ENCODE peak calls at places on chromosome 4, in six cellular contexts. One of them, this sample, is unnamed.
A peak's percentile ranks its signal among the peaks of the same experiment; 100 is the strongest.

GRCh38 chr4:89949782-89950387 is 55.2 kb downstream of the MMRN1 start:
- DNase-seq in posterior vena cava: no peak
- DNase-seq in EL: no peak
- DNase-seq in stimulated activated CD4-positive, alpha-beta T cell treated with anti-CD3 and anti-CD28 coated beads, Interleukin-1b, Interleukin-23, amount 100 ng/mL, for 48 hours: no peak
- DNase-seq in coronary artery: no peak
- DNase-seq in activated naive CD4-positive, alpha-beta T cell: no peak
- DNase-seq in this sample: no peak

GRCh38 chr4:108685036-108685686 is 34.8 kb downstream of the OSTC start:
- DNase-seq in posterior vena cava: no peak
- DNase-seq in EL: no peak
- DNase-seq in stimulated activated CD4-positive, alpha-beta T cell treated with anti-CD3 and anti-CD28 coated beads, Interleukin-1b, Interleukin-23, amount 100 ng/mL, for 48 hours: no peak
- DNase-seq in coronary artery: no peak
- DNase-seq in activated naive CD4-positive, alpha-beta T cell: no peak
- DNase-seq in this sample: peak; percentile 56

GRCh38 chr4:3441501-3442459 is at the start of gene HGFAC:
- DNase-seq in posterior vena cava: no peak
- DNase-seq in EL: no peak
- DNase-seq in stimulated activated CD4-positive, alpha-beta T cell treated with anti-CD3 and anti-CD28 coated beads, Interleukin-1b, Interleukin-23, amount 100 ng/mL, for 48 hours: no peak
- DNase-seq in coronary artery: no peak
- DNase-seq in activated naive CD4-positive, alpha-beta T cell: no peak
- DNase-seq in this sample: no peak

GRCh38 chr4:181659202-181659601 is 584.0 kb upstream of the TENM3 start:
- DNase-seq in posterior vena cava: no peak
- DNase-seq in EL: no peak
- DNase-seq in stimulated activated CD4-positive, alpha-beta T cell treated with anti-CD3 and anti-CD28 coated beads, Interleukin-1b, Interleukin-23, amount 100 ng/mL, for 48 hours: no peak
- DNase-seq in coronary artery: no peak
- DNase-seq in activated naive CD4-positive, alpha-beta T cell: no peak
- DNase-seq in this sample: no peak

GRCh38 chr4:127856485-127857447 is 23.9 kb upstream of the PLK4 start:
- DNase-seq in posterior vena cava: no peak
- DNase-seq in EL: peak; percentile 90
- DNase-seq in stimulated activated CD4-positive, alpha-beta T cell treated with anti-CD3 and anti-CD28 coated beads, Interleukin-1b, Interleukin-23, amount 100 ng/mL, for 48 hours: no peak
- DNase-seq in coronary artery: no peak
- DNase-seq in activated naive CD4-positive, alpha-beta T cell: no peak
- DNase-seq in this sample: peak; percentile 78

GRCh38 chr4:176443646-176444409 is 124.1 kb downstream of the SPCS3 start:
- DNase-seq in posterior vena cava: no peak
- DNase-seq in EL: peak; percentile 50
- DNase-seq in stimulated activated CD4-positive, alpha-beta T cell treated with anti-CD3 and anti-CD28 coated beads, Interleukin-1b, Interleukin-23, amount 100 ng/mL, for 48 hours: no peak
- DNase-seq in coronary artery: no peak
- DNase-seq in activated naive CD4-positive, alpha-beta T cell: no peak
- DNase-seq in this sample: peak; percentile 37

GRCh38 chr4:114924311-114924710 is 189.1 kb downstream of the NDST4 start:
- DNase-seq in posterior vena cava: no peak
- DNase-seq in EL: no peak
- DNase-seq in stimulated activated CD4-positive, alpha-beta T cell treated with anti-CD3 and anti-CD28 coated beads, Interleukin-1b, Interleukin-23, amount 100 ng/mL, for 48 hours: no peak
- DNase-seq in coronary artery: no peak
- DNase-seq in activated naive CD4-positive, alpha-beta T cell: no peak
- DNase-seq in this sample: no peak

GRCh38 chr4:26342328-26343040 is 21.7 kb downstream of the RBPJ start:
- DNase-seq in posterior vena cava: no peak
- DNase-seq in EL: peak; percentile 87
- DNase-seq in stimulated activated CD4-positive, alpha-beta T cell treated with anti-CD3 and anti-CD28 coated beads, Interleukin-1b, Interleukin-23, amount 100 ng/mL, for 48 hours: no peak
- DNase-seq in coronary artery: no peak
- DNase-seq in activated naive CD4-positive, alpha-beta T cell: no peak
- DNase-seq in this sample: peak; percentile 71

GRCh38 chr4:108117473-108118182 is 51.1 kb downstream of the LEF1 start:
- DNase-seq in posterior vena cava: no peak
- DNase-seq in EL: no peak
- DNase-seq in stimulated activated CD4-positive, alpha-beta T cell treated with anti-CD3 and anti-CD28 coated beads, Interleukin-1b, Interleukin-23, amount 100 ng/mL, for 48 hours: no peak
- DNase-seq in coronary artery: no peak
- DNase-seq in activated naive CD4-positive, alpha-beta T cell: no peak
- DNase-seq in this sample: no peak

GRCh38 chr4:27861381-27861787 is 1000.7 kb downstream of the STIM2 start:
- DNase-seq in posterior vena cava: no peak
- DNase-seq in EL: peak; percentile 75
- DNase-seq in stimulated activated CD4-positive, alpha-beta T cell treated with anti-CD3 and anti-CD28 coated beads, Interleukin-1b, Interleukin-23, amount 100 ng/mL, for 48 hours: no peak
- DNase-seq in coronary artery: no peak
- DNase-seq in activated naive CD4-positive, alpha-beta T cell: no peak
- DNase-seq in this sample: peak; percentile 80

GRCh38 chr4:179029683-179030082 is 1587.4 kb upstream of the AGA start:
- DNase-seq in posterior vena cava: no peak
- DNase-seq in EL: no peak
- DNase-seq in stimulated activated CD4-positive, alpha-beta T cell treated with anti-CD3 and anti-CD28 coated beads, Interleukin-1b, Interleukin-23, amount 100 ng/mL, for 48 hours: no peak
- DNase-seq in coronary artery: no peak
- DNase-seq in activated naive CD4-positive, alpha-beta T cell: no peak
- DNase-seq in this sample: no peak

GRCh38 chr4:7326693-7327340 is 107.9 kb downstream of the PSAPL1 start:
- DNase-seq in posterior vena cava: peak; percentile 78
- DNase-seq in EL: no peak
- DNase-seq in stimulated activated CD4-positive, alpha-beta T cell treated with anti-CD3 and anti-CD28 coated beads, Interleukin-1b, Interleukin-23, amount 100 ng/mL, for 48 hours: no peak
- DNase-seq in coronary artery: no peak
- DNase-seq in activated naive CD4-positive, alpha-beta T cell: no peak
- DNase-seq in this sample: no peak

GRCh38 chr4:153645183-153645582 is 38.9 kb upstream of the TLR2 start:
- DNase-seq in posterior vena cava: no peak
- DNase-seq in EL: peak; percentile 5
- DNase-seq in stimulated activated CD4-positive, alpha-beta T cell treated with anti-CD3 and anti-CD28 coated beads, Interleukin-1b, Interleukin-23, amount 100 ng/mL, for 48 hours: peak; percentile 18
- DNase-seq in coronary artery: no peak
- DNase-seq in activated naive CD4-positive, alpha-beta T cell: no peak
- DNase-seq in this sample: no peak

GRCh38 chr4:38162240-38162784 is 202.1 kb downstream of the PTTG2 start:
- DNase-seq in posterior vena cava: no peak
- DNase-seq in EL: peak; percentile 90
- DNase-seq in stimulated activated CD4-positive, alpha-beta T cell treated with anti-CD3 and anti-CD28 coated beads, Interleukin-1b, Interleukin-23, amount 100 ng/mL, for 48 hours: no peak
- DNase-seq in coronary artery: no peak
- DNase-seq in activated naive CD4-positive, alpha-beta T cell: no peak
- DNase-seq in this sample: peak; percentile 71

GRCh38 chr4:140359571-140360427 is 13.6 kb upstream of the SCOC start:
- DNase-seq in posterior vena cava: peak; percentile 86
- DNase-seq in EL: peak; percentile 80
- DNase-seq in stimulated activated CD4-positive, alpha-beta T cell treated with anti-CD3 and anti-CD28 coated beads, Interleukin-1b, Interleukin-23, amount 100 ng/mL, for 48 hours: peak; percentile 75
- DNase-seq in coronary artery: no peak
- DNase-seq in activated naive CD4-positive, alpha-beta T cell: peak; percentile 51
- DNase-seq in this sample: peak; percentile 86

GRCh38 chr4:40506492-40506891 is 123.2 kb downstream of the RBM47 start:
- DNase-seq in posterior vena cava: no peak
- DNase-seq in EL: no peak
- DNase-seq in stimulated activated CD4-positive, alpha-beta T cell treated with anti-CD3 and anti-CD28 coated beads, Interleukin-1b, Interleukin-23, amount 100 ng/mL, for 48 hours: no peak
- DNase-seq in coronary artery: no peak
- DNase-seq in activated naive CD4-positive, alpha-beta T cell: no peak
- DNase-seq in this sample: no peak

GRCh38 chr4:70365479-70365878 is 4.9 kb downstream of the SMR3A start:
- DNase-seq in posterior vena cava: no peak
- DNase-seq in EL: peak; percentile 1
- DNase-seq in stimulated activated CD4-positive, alpha-beta T cell treated with anti-CD3 and anti-CD28 coated beads, Interleukin-1b, Interleukin-23, amount 100 ng/mL, for 48 hours: no peak
- DNase-seq in coronary artery: no peak
- DNase-seq in activated naive CD4-positive, alpha-beta T cell: no peak
- DNase-seq in this sample: no peak

GRCh38 chr4:102036016-102036415 is 245.5 kb downstream of the BANK1 start:
- DNase-seq in posterior vena cava: no peak
- DNase-seq in EL: no peak
- DNase-seq in stimulated activated CD4-positive, alpha-beta T cell treated with anti-CD3 and anti-CD28 coated beads, Interleukin-1b, Interleukin-23, amount 100 ng/mL, for 48 hours: no peak
- DNase-seq in coronary artery: no peak
- DNase-seq in activated naive CD4-positive, alpha-beta T cell: no peak
- DNase-seq in this sample: no peak

GRCh38 chr4:151407466-151408379 is 1.3 kb upstream of the FHIP1A start:
- DNase-seq in posterior vena cava: no peak
- DNase-seq in EL: no peak
- DNase-seq in stimulated activated CD4-positive, alpha-beta T cell treated with anti-CD3 and anti-CD28 coated beads, Interleukin-1b, Interleukin-23, amount 100 ng/mL, for 48 hours: peak; percentile 20
- DNase-seq in coronary artery: no peak
- DNase-seq in activated naive CD4-positive, alpha-beta T cell: peak; percentile 0
- DNase-seq in this sample: no peak

GRCh38 chr4:76210502-76210901 is 3.1 kb downstream of the SCARB2 start:
- DNase-seq in posterior vena cava: no peak
- DNase-seq in EL: no peak
- DNase-seq in stimulated activated CD4-positive, alpha-beta T cell treated with anti-CD3 and anti-CD28 coated beads, Interleukin-1b, Interleukin-23, amount 100 ng/mL, for 48 hours: no peak
- DNase-seq in coronary artery: no peak
- DNase-seq in activated naive CD4-positive, alpha-beta T cell: no peak
- DNase-seq in this sample: no peak

GRCh38 chr4:173017802-173018201 is 150.8 kb upstream of the GALNT7 start:
- DNase-seq in posterior vena cava: no peak
- DNase-seq in EL: no peak
- DNase-seq in stimulated activated CD4-positive, alpha-beta T cell treated with anti-CD3 and anti-CD28 coated beads, Interleukin-1b, Interleukin-23, amount 100 ng/mL, for 48 hours: no peak
- DNase-seq in coronary artery: no peak
- DNase-seq in activated naive CD4-positive, alpha-beta T cell: no peak
- DNase-seq in this sample: no peak

GRCh38 chr4:77451530-77451929 is 154.1 kb upstream of the CXCL13 start:
- DNase-seq in posterior vena cava: no peak
- DNase-seq in EL: no peak
- DNase-seq in stimulated activated CD4-positive, alpha-beta T cell treated with anti-CD3 and anti-CD28 coated beads, Interleukin-1b, Interleukin-23, amount 100 ng/mL, for 48 hours: no peak
- DNase-seq in coronary artery: no peak
- DNase-seq in activated naive CD4-positive, alpha-beta T cell: no peak
- DNase-seq in this sample: no peak

GRCh38 chr4:110970642-110971041 is 347.8 kb upstream of the PITX2 start:
- DNase-seq in posterior vena cava: no peak
- DNase-seq in EL: peak; percentile 73
- DNase-seq in stimulated activated CD4-positive, alpha-beta T cell treated with anti-CD3 and anti-CD28 coated beads, Interleukin-1b, Interleukin-23, amount 100 ng/mL, for 48 hours: no peak
- DNase-seq in coronary artery: no peak
- DNase-seq in activated naive CD4-positive, alpha-beta T cell: no peak
- DNase-seq in this sample: peak; percentile 40

GRCh38 chr4:61094854-61095598 is 105.1 kb upstream of the ADGRL3 start:
- DNase-seq in posterior vena cava: no peak
- DNase-seq in EL: no peak
- DNase-seq in stimulated activated CD4-positive, alpha-beta T cell treated with anti-CD3 and anti-CD28 coated beads, Interleukin-1b, Interleukin-23, amount 100 ng/mL, for 48 hours: no peak
- DNase-seq in coronary artery: no peak
- DNase-seq in activated naive CD4-positive, alpha-beta T cell: no peak
- DNase-seq in this sample: no peak

GRCh38 chr4:71472946-71473345 is 134.1 kb downstream of the SLC4A4 start:
- DNase-seq in posterior vena cava: no peak
- DNase-seq in EL: peak; percentile 85
- DNase-seq in stimulated activated CD4-positive, alpha-beta T cell treated with anti-CD3 and anti-CD28 coated beads, Interleukin-1b, Interleukin-23, amount 100 ng/mL, for 48 hours: no peak
- DNase-seq in coronary artery: no peak
- DNase-seq in activated naive CD4-positive, alpha-beta T cell: no peak
- DNase-seq in this sample: peak; percentile 76

GRCh38 chr4:33561259-33561658 is 2683.1 kb downstream of the ARAP2 start:
- DNase-seq in posterior vena cava: no peak
- DNase-seq in EL: no peak
- DNase-seq in stimulated activated CD4-positive, alpha-beta T cell treated with anti-CD3 and anti-CD28 coated beads, Interleukin-1b, Interleukin-23, amount 100 ng/mL, for 48 hours: no peak
- DNase-seq in coronary artery: no peak
- DNase-seq in activated naive CD4-positive, alpha-beta T cell: no peak
- DNase-seq in this sample: no peak

GRCh38 chr4:125781656-125782055 is 466.9 kb downstream of the FAT4 start:
- DNase-seq in posterior vena cava: no peak
- DNase-seq in EL: no peak
- DNase-seq in stimulated activated CD4-positive, alpha-beta T cell treated with anti-CD3 and anti-CD28 coated beads, Interleukin-1b, Interleukin-23, amount 100 ng/mL, for 48 hours: no peak
- DNase-seq in coronary artery: no peak
- DNase-seq in activated naive CD4-positive, alpha-beta T cell: no peak
- DNase-seq in this sample: no peak

GRCh38 chr4:184503869-184504300 is 29.5 kb upstream of the IRF2 start:
- DNase-seq in posterior vena cava: no peak
- DNase-seq in EL: peak; percentile 65
- DNase-seq in stimulated activated CD4-positive, alpha-beta T cell treated with anti-CD3 and anti-CD28 coated beads, Interleukin-1b, Interleukin-23, amount 100 ng/mL, for 48 hours: peak; percentile 24
- DNase-seq in coronary artery: no peak
- DNase-seq in activated naive CD4-positive, alpha-beta T cell: no peak
- DNase-seq in this sample: no peak

GRCh38 chr4:180598281-180598680 is 1644.9 kb upstream of the TENM3 start:
- DNase-seq in posterior vena cava: no peak
- DNase-seq in EL: no peak
- DNase-seq in stimulated activated CD4-positive, alpha-beta T cell treated with anti-CD3 and anti-CD28 coated beads, Interleukin-1b, Interleukin-23, amount 100 ng/mL, for 48 hours: no peak
- DNase-seq in coronary artery: no peak
- DNase-seq in activated naive CD4-positive, alpha-beta T cell: no peak
- DNase-seq in this sample: no peak

GRCh38 chr4:1098311-1098925 is 14.9 kb downstream of the RNF212 start:
- DNase-seq in posterior vena cava: no peak
- DNase-seq in EL: no peak
- DNase-seq in stimulated activated CD4-positive, alpha-beta T cell treated with anti-CD3 and anti-CD28 coated beads, Interleukin-1b, Interleukin-23, amount 100 ng/mL, for 48 hours: no peak
- DNase-seq in coronary artery: no peak
- DNase-seq in activated naive CD4-positive, alpha-beta T cell: no peak
- DNase-seq in this sample: no peak

GRCh38 chr4:183876268-183876934 is 28.7 kb upstream of the STOX2 start:
- DNase-seq in posterior vena cava: peak; percentile 87
- DNase-seq in EL: peak; percentile 15
- DNase-seq in stimulated activated CD4-positive, alpha-beta T cell treated with anti-CD3 and anti-CD28 coated beads, Interleukin-1b, Interleukin-23, amount 100 ng/mL, for 48 hours: no peak
- DNase-seq in coronary artery: peak; percentile 94
- DNase-seq in activated naive CD4-positive, alpha-beta T cell: no peak
- DNase-seq in this sample: no peak

GRCh38 chr4:67558493-67558892 is at the start of gene STAP1:
- DNase-seq in posterior vena cava: no peak
- DNase-seq in EL: no peak
- DNase-seq in stimulated activated CD4-positive, alpha-beta T cell treated with anti-CD3 and anti-CD28 coated beads, Interleukin-1b, Interleukin-23, amount 100 ng/mL, for 48 hours: no peak
- DNase-seq in coronary artery: no peak
- DNase-seq in activated naive CD4-positive, alpha-beta T cell: no peak
- DNase-seq in this sample: no peak

GRCh38 chr4:40908702-40909362 is 159.1 kb downstream of the NSUN7 start:
- DNase-seq in posterior vena cava: peak; percentile 86
- DNase-seq in EL: peak; percentile 85
- DNase-seq in stimulated activated CD4-positive, alpha-beta T cell treated with anti-CD3 and anti-CD28 coated beads, Interleukin-1b, Interleukin-23, amount 100 ng/mL, for 48 hours: peak; percentile 86
- DNase-seq in coronary artery: peak; percentile 84
- DNase-seq in activated naive CD4-positive, alpha-beta T cell: peak; percentile 29
- DNase-seq in this sample: peak; percentile 82

GRCh38 chr4:61938250-61938846 is 738.2 kb downstream of the ADGRL3 start:
- DNase-seq in posterior vena cava: no peak
- DNase-seq in EL: no peak
- DNase-seq in stimulated activated CD4-positive, alpha-beta T cell treated with anti-CD3 and anti-CD28 coated beads, Interleukin-1b, Interleukin-23, amount 100 ng/mL, for 48 hours: peak; percentile 6
- DNase-seq in coronary artery: no peak
- DNase-seq in activated naive CD4-positive, alpha-beta T cell: no peak
- DNase-seq in this sample: no peak

GRCh38 chr4:57156242-57156990 is 46.2 kb upstream of the IGFBP7 start:
- DNase-seq in posterior vena cava: no peak
- DNase-seq in EL: peak; percentile 54
- DNase-seq in stimulated activated CD4-positive, alpha-beta T cell treated with anti-CD3 and anti-CD28 coated beads, Interleukin-1b, Interleukin-23, amount 100 ng/mL, for 48 hours: no peak
- DNase-seq in coronary artery: no peak
- DNase-seq in activated naive CD4-positive, alpha-beta T cell: no peak
- DNase-seq in this sample: no peak

This sample was measured in adipocyte.